ENCODE peak calls at places on chromosomes 7 and 10, in six cellular contexts. Y is nephron progenitor cell, U is coronary artery, O is fibroblast of lung, C is GM20000, X is tibial nerve. G is an unnamed sample.

GRCh38 chr7:17313175-17313574 is 14.7 kb downstream of the AHR start:
- DNase-seq in Y (no peak), U (no peak), O (no peak), C (no peak), X (no peak), G (no peak)

GRCh38 chr10:3455385-3456334 is 283.1 kb upstream of the PITRM1 start:
- DNase-seq in Y (no peak), U (no peak), O (no peak), C (no peak), X (no peak), G (no peak)

GRCh38 chr10:1715821-1716220 is 21.5 kb downstream of the ADARB2 start:
- DNase-seq in Y (peak), U (peak), O (no peak), C (no peak), X (no peak), G (no peak)

GRCh38 chr7:4725014-4725951 is 43.2 kb downstream of the FOXK1 start:
- DNase-seq in Y (peak), U (peak), O (peak), C (peak), X (peak), G (no peak)

GRCh38 chr7:35424869-35425495 is 171.1 kb upstream of the TBX20 start:
- DNase-seq in Y (peak), U (no peak), O (peak), C (peak), X (peak), G (no peak)

GRCh38 chr10:22570733-22571430 is 143.5 kb downstream of the PIP4K2A start:
- DNase-seq in Y (no peak), U (no peak), O (no peak), C (no peak), X (no peak), G (no peak)

GRCh38 chr10:65611592-65611991 is 1314.2 kb upstream of the LRRTM3 start:
- DNase-seq in Y (no peak), U (no peak), O (peak), C (no peak), X (no peak), G (no peak)

GRCh38 chr7:78514653-78515052 is 716.1 kb downstream of the PHTF2 start:
- DNase-seq in Y (no peak), U (no peak), O (no peak), C (no peak), X (no peak), G (no peak)

GRCh38 chr10:828191-828590 is 103.3 kb downstream of the LARP4B start:
- DNase-seq in Y (no peak), U (no peak), O (no peak), C (no peak), X (no peak), G (no peak)

GRCh38 chr7:42478717-42479116 is 241.7 kb upstream of the GLI3 start:
- DNase-seq in Y (no peak), U (no peak), O (no peak), C (no peak), X (no peak), G (no peak)

GRCh38 chr7:2821842-2822507 is 22.1 kb downstream of the GNA12 start:
- DNase-seq in Y (no peak), U (no peak), O (peak), C (peak), X (no peak), G (no peak)

GRCh38 chr7:14836571-14837189 is 65.9 kb downstream of the DGKB start:
- DNase-seq in Y (peak), U (no peak), O (peak), C (no peak), X (no peak), G (no peak)

GRCh38 chr10:86652361-86653202 is 1.8 kb upstream of the OPN4 start:
- DNase-seq in Y (no peak), U (no peak), O (peak), C (no peak), X (no peak), G (no peak)

GRCh38 chr7:140358771-140359095 is 39.6 kb downstream of the SLC37A3 start:
- DNase-seq in Y (no peak), U (no peak), O (no peak), C (no peak), X (no peak), G (no peak)

GRCh38 chr7:50640779-50641178 is 75.6 kb upstream of the DDC start:
- DNase-seq in Y (no peak), U (no peak), O (no peak), C (no peak), X (no peak), G (no peak)

GRCh38 chr7:50644586-50644985 is 79.4 kb upstream of the DDC start:
- DNase-seq in Y (no peak), U (peak), O (no peak), C (no peak), X (no peak), G (no peak)

GRCh38 chr7:50640256-50640655 is 75.1 kb upstream of the DDC start:
- DNase-seq in Y (no peak), U (no peak), O (no peak), C (no peak), X (no peak), G (no peak)

GRCh38 chr7:50644114-50644513 is 78.9 kb upstream of the DDC start:
- DNase-seq in Y (no peak), U (no peak), O (no peak), C (no peak), X (no peak), G (no peak)

DNA sequence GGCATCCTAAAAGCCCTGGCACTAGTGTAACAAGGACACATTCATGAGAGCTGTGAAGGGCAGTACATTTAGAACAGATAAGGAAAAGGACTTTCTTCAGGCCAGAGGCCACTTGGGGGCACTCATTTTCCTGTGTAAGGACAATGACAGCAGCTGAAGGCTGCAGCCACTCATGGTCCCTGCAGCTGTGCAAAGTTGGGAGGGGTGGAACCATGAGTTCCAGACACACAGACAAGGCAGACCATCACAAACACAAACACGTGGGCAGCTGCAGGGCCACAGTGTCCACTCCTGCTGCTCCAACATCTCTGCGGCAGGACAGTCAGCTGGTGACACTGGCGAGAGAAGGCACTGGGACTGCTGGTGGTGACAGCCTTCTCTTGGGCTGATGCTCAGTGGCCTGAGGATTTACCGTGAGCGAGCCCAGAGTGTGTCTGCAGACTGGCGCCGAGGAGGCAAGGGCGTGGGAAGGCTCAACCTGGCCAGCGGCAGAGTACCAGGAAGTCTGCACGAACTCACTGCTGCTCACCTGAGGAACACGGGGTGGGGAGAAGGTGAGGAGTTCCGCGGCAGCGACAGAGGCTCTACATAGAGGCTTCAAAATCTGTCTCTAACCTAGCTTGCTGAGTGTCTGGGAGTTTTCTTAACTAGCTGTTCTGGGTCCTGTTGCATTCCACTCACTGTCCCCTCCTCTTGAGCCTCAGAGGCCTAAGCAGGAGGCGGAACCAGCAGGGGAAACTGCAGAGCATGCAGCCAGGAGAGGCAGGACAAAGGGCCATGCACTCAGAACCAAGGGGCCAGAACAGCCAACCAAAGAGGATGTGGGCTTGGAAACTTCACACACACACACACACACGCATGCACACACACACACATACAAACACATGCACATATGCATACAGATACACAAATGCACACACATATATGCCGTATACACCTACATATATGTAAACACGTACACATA is 76.5 kb upstream of the DDC start:
- DNase-seq in Y (no peak), U (no peak), O (no peak), C (no peak), X (no peak), G (no peak)
- TF ChIP-seq CTCF in Y (no peak), U (no peak), O (no peak), C (no peak), X (no peak), G (no peak)

DNA sequence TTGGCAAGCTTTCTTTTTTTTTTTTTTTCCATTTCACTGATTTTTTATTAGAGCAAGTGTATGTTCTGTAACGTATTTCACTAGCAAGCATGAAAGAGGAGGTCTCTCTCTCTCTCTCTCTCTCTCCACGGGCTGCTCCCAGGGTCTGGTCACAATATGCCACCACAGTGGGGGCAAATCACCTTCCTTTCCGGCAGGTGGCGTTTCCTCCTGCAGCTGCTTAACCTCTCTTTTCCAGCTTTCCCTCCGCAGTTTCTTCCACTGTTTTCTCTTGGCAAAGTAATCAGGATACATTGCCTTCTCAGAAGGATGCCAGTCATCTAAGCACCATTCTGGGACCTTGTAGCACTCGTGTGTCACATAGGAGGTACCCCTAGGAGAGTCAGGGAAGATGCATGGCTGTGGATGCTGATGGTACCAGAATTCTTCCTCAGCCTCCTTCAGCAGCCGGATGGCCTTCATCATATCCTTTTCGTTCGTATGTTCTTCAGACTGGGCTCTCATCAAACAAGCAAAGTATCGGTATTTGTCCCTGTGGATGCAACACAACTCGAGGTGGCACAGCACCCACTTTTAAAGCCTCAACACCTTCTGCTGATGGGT is 197.3 kb upstream of the PODXL start:
- DNase-seq in Y (peak), U (peak), O (no peak), C (no peak), X (no peak), G (no peak)
- TF ChIP-seq CTCF in Y (peak), U (no peak), O (peak), C (peak), X (no peak), G (peak)

DNA sequence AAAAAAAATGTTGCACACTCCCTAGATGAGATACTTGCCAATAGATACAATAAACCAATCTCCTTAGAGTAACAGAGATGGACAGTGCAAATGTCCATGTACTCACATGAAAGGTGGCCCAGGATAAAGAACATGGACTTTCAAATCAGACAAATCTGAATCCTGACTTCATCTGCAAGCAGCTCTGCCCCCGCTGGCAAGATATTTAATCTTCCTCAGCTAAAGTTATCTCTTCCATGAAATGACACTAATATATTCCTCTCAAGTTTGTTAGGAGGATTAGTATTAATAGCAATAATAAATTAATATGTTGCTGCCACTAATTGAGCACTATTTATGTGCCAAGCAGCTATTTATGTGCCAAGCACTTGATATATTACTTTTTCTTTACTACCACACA is 148.6 kb upstream of the YAE1 start:
- DNase-seq in Y (no peak), U (no peak), O (no peak), C (no peak), X (no peak), G (no peak)
- TF ChIP-seq CTCF in Y (no peak), U (no peak), O (no peak), C (no peak), X (no peak), G (no peak)

GRCh38 chr10:70822421-70822820 is 6.7 kb downstream of the SGPL1 start:
- DNase-seq in Y (no peak), U (no peak), O (no peak), C (no peak), X (no peak), G (no peak)

GRCh38 chr10:70815504-70816219 is at the start of gene SGPL1:
- DNase-seq in Y (peak), U (peak), O (peak), C (peak), X (peak), G (peak)

GRCh38 chr10:70816220-70816894 is 609 bp downstream of the SGPL1 start:
- DNase-seq in Y (peak), U (peak), O (peak), C (peak), X (peak), G (peak)

DNA sequence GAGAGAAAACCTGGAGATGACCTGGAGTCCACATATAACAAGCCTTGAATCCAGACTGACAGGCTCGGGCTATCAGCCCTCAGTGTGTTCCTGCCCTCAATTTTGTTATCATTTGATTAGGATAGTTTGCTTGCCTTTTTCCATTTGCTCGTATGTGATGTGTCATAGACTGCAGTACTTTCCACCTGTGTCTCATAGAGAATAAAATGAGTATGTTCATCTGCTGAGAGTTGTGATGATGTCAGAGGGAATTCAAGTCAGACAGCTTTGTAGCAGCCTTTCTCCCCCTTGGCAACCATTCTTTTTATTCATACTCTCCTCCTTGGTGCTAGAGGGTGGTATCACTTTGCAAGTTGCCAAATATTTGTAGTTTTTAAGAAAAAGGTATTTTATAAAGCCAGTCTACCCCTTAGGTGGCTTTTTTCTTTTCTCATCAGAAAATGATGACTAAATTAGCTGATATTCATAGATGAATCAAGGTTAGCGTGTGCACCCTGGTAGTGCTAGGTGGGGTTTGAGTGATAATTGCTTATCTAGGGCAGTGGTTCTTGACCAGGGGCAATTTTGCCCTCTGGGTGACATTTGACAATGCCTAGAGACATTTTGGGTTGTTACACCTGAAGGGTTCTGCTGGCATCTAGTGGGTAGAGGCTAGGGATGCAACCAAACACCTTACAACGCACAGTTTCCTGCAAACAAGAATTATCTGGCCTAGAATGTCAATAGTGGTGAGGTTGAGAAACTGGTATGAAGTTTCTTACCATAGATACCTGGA is 5.4 kb downstream of the SGPL1 start:
- DNase-seq in Y (no peak), U (no peak), O (no peak), C (no peak), X (no peak), G (no peak)
- TF ChIP-seq CTCF in Y (no peak), U (no peak), O (no peak), C (no peak), X (no peak), G (no peak)

GRCh38 chr7:114949227-114949626 is 27.3 kb downstream of the MDFIC start:
- DNase-seq in Y (no peak), U (no peak), O (peak), C (no peak), X (no peak), G (no peak)

GRCh38 chr7:114957434-114957833 is 35.5 kb downstream of the MDFIC start:
- DNase-seq in Y (no peak), U (no peak), O (no peak), C (no peak), X (no peak), G (no peak)

GRCh38 chr7:114952296-114952695 is 30.4 kb downstream of the MDFIC start:
- DNase-seq in Y (no peak), U (no peak), O (no peak), C (no peak), X (no peak), G (no peak)

GRCh38 chr7:114956702-114957101 is 34.8 kb downstream of the MDFIC start:
- DNase-seq in Y (no peak), U (no peak), O (no peak), C (no peak), X (no peak), G (no peak)

GRCh38 chr7:114953724-114954123 is 31.8 kb downstream of the MDFIC start:
- DNase-seq in Y (no peak), U (no peak), O (no peak), C (no peak), X (no peak), G (no peak)
- TF ChIP-seq CTCF in Y (no peak), U (no peak), O (no peak), C (no peak), X (no peak), G (no peak)

GRCh38 chr10:60200682-60201053 is 189.0 kb downstream of the ANK3 start:
- DNase-seq in Y (no peak), U (no peak), O (no peak), C (no peak), X (no peak), G (no peak)

GRCh38 chr10:60207894-60208293 is 181.8 kb downstream of the ANK3 start:
- DNase-seq in Y (no peak), U (no peak), O (no peak), C (no peak), X (no peak), G (no peak)

GRCh38 chr10:60205741-60206140 is 183.9 kb downstream of the ANK3 start:
- DNase-seq in Y (no peak), U (no peak), O (no peak), C (no peak), X (no peak), G (no peak)

GRCh38 chr10:60206735-60207134 is 182.9 kb downstream of the ANK3 start:
- DNase-seq in Y (no peak), U (no peak), O (peak), C (no peak), X (no peak), G (no peak)

DNA sequence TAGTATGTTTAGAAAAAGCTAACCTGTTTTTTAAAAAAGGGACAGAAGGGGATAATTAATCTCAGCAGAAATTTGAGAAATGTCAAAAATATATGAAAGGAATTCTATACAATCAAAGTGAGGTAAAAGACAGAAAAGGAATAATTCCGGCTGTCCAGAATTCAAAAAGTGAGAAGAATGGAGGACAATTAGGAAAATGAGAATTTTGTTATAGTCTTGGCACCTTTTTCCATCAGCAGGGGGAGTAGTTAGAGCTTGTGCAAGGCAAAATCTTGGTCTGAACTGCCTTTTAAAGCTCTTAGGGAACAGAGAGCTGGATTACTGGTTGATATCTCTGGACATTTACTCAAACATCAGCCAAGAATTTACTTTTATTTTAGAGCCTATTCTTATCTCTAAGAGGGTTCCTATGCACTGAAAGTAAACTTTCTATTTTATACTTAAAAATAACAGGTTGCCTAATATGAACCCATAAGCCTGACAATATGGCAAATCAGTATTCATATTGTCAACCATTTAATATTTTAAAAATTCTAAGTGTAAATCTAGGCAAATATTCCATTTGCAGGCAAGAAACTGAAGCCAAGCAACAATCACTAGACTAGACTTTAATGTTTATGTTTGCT is 185.6 kb downstream of the ANK3 start:
- DNase-seq in Y (no peak), U (no peak), O (peak), C (no peak), X (no peak), G (no peak)
- TF ChIP-seq CTCF in Y (peak), U (peak), O (peak), C (peak), X (peak), G (peak)

GRCh38 chr10:8238989-8239388 is 184.5 kb downstream of the GATA3 start:
- DNase-seq in Y (no peak), U (no peak), O (no peak), C (no peak), X (no peak), G (no peak)

GRCh38 chr10:8245131-8246117 is 190.9 kb downstream of the GATA3 start:
- DNase-seq in Y (no peak), U (no peak), O (no peak), C (peak), X (no peak), G (no peak)

GRCh38 chr10:8242295-8242872 is 187.9 kb downstream of the GATA3 start:
- DNase-seq in Y (no peak), U (no peak), O (no peak), C (no peak), X (no peak), G (no peak)

GRCh38 chr10:8235253-8236027 is 181.0 kb downstream of the GATA3 start:
- DNase-seq in Y (no peak), U (no peak), O (no peak), C (no peak), X (no peak), G (no peak)

DNA sequence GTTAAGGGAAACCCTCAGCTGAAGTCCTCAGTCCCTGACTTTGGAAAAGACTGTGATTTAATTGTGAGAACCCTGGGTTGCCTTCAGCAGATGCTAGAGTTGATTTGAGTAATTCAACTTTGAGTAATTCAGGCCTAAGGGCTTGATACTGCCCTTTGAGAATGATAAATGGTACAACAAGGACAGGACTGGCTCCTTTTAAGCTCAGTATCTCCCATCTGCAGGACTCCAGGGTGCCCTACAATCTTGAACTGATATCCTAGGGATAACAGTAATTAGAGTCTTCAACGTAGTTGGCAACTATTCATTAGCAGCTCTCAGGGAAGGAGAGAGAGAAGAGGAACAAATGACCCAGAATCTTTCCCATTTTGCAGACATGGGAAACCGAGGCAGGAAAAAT is 186.4 kb downstream of the GATA3 start:
- DNase-seq in Y (no peak), U (no peak), O (no peak), C (no peak), X (no peak), G (no peak)
- TF ChIP-seq CTCF in Y (no peak), U (no peak), O (no peak), C (no peak), X (no peak), G (no peak)